ENCODE peak calls at places on chromosomes 12 and 14, in eight cellular contexts. J is osteocyte, L is kidney epithelial cell, U is GM13976, E is cardiac fibroblast, O is right atrium auricular region, V is IMR-90, Y is HCT116. N is an unnamed sample.

GRCh38 chr12:93089805-93090569 is 160.9 kb upstream of the EEA1 start:
- DNase-seq in J (no peak), V (peak; percentile 99), E (peak; percentile 92), U (no peak), L (peak; percentile 82), Y (peak; percentile 89), O (no peak), N (peak; percentile 88)

GRCh38 chr14:52948039-52948438 is 2.8 kb downstream of the FERMT2 start:
- DNase-seq in V (no peak), Y (no peak), E (peak; percentile 35), U (no peak), J (no peak), O (no peak), L (no peak), N (no peak)

GRCh38 chr12:28237423-28237822 is 47.2 kb downstream of the CCDC91 start:
- DNase-seq in V (no peak), E (peak; percentile 24), O (no peak), L (no peak), U (no peak), J (no peak), Y (no peak), N (no peak)

GRCh38 chr14:74019743-74020142 is 594 bp downstream of the BBOF1 start:
- DNase-seq in Y (no peak), L (no peak), E (peak; percentile 80), J (no peak), O (no peak), U (no peak), V (peak; percentile 60), N (peak; percentile 29)

GRCh38 chr12:132121283-132121682 is 22.8 kb downstream of the DDX51 start:
- DNase-seq in Y (no peak), O (no peak), E (no peak), L (no peak), V (no peak), U (no peak), J (no peak), N (no peak)

GRCh38 chr14:33916663-33917565 is 34.0 kb downstream of the EGLN3 start:
- DNase-seq in O (no peak), V (no peak), L (no peak), E (peak; percentile 59), U (no peak), Y (no peak), J (no peak), N (no peak)

GRCh38 chr14:37257651-37258050 is 59.9 kb downstream of the MIPOL1 start:
- DNase-seq in U (no peak), V (no peak), J (no peak), E (no peak), O (no peak), Y (no peak), L (no peak), N (no peak)

GRCh38 chr14:81137316-81137715 is 83.4 kb downstream of the GTF2A1 start:
- DNase-seq in V (peak; percentile 48), J (no peak), L (peak; percentile 84), U (no peak), E (peak; percentile 61), Y (no peak), O (no peak), N (peak; percentile 78)

GRCh38 chr12:112822056-112822455 is 30.5 kb downstream of the RPH3A start:
- DNase-seq in O (no peak), L (no peak), E (no peak), Y (no peak), U (no peak), J (peak; percentile 73), V (no peak), N (no peak)

GRCh38 chr12:121812320-121812871 is 8.6 kb downstream of the SETD1B start:
- DNase-seq in U (peak; percentile 72), L (no peak), E (peak; percentile 70), O (no peak), V (peak; percentile 64), Y (no peak), J (no peak), N (peak; percentile 59)

GRCh38 chr12:73935817-73936216 is 601.8 kb upstream of the ATXN7L3B start:
- DNase-seq in U (no peak), V (no peak), L (no peak), E (no peak), O (no peak), Y (peak; percentile 24), J (no peak), N (no peak)
- TF ChIP-seq CTCF in U (no peak), V (no peak), L (peak; percentile 45), E (no peak), O (no peak), Y (peak; percentile 37), J (peak; percentile 57), N (no peak)

GRCh38 chr12:32265920-32266319 is 133.4 kb upstream of the FGD4 start:
- DNase-seq in V (no peak), U (peak; percentile 21), J (no peak), Y (no peak), O (no peak), E (peak; percentile 13), L (no peak), N (no peak)

GRCh38 chr12:32264995-32265394 is 134.4 kb upstream of the FGD4 start:
- DNase-seq in L (no peak), O (no peak), E (peak; percentile 32), U (no peak), J (no peak), V (peak; percentile 68), Y (no peak), N (no peak)

GRCh38 chr12:32265461-32265860 is 133.9 kb upstream of the FGD4 start:
- DNase-seq in L (no peak), Y (no peak), U (no peak), O (no peak), J (no peak), V (no peak), E (no peak), N (no peak)

GRCh38 chr12:32257695-32258496 is 141.5 kb upstream of the FGD4 start:
- DNase-seq in O (no peak), L (no peak), V (no peak), Y (no peak), E (no peak), J (no peak), U (no peak), N (no peak)

GRCh38 chr12:32261638-32262037 is 137.7 kb upstream of the FGD4 start:
- DNase-seq in L (no peak), O (no peak), U (no peak), Y (no peak), E (no peak), V (no peak), J (no peak), N (no peak)
- TF ChIP-seq CTCF in L (peak; percentile 16), O (no peak), U (no peak), Y (peak; percentile 36), E (no peak), V (peak; percentile 35), J (no peak), N (no peak)

DNA sequence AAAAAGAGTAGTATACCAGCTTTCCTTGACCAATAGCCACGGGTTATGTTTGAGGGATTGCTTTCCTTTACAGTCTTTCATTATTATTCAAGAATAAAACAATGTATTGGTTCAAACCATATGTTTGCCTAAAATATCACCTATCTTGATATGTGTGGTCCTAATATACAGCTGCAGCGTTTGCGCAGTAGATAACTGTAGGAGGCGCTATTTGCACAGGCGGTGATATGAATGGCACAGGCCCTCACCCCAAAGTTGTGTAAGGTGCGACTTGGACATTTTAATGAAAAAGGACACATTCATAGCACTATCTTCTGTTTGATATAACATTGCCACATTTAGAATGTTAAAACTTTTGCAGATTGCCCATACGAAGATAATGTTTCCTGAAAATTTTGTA is 298.4 kb downstream of the TRHDE start:
- DNase-seq in E (no peak), U (no peak), L (no peak), J (no peak), V (no peak), Y (peak; percentile 3), O (no peak), N (no peak)
- TF ChIP-seq CTCF in E (no peak), U (peak; percentile 55), L (peak; percentile 23), J (peak; percentile 6), V (no peak), Y (peak; percentile 64), O (no peak), N (peak; percentile 51)

GRCh38 chr12:48936379-48936979 is 11.2 kb upstream of the FKBP11 start:
- DNase-seq in U (peak; percentile 86), E (peak; percentile 77), L (no peak), J (peak; percentile 92), O (peak; percentile 79), V (peak; percentile 79), Y (peak; percentile 36), N (peak; percentile 58)

GRCh38 chr12:48938805-48939204 is 13.5 kb upstream of the FKBP11 start:
- DNase-seq in E (no peak), J (no peak), O (no peak), L (no peak), V (no peak), Y (no peak), U (no peak), N (no peak)

GRCh38 chr12:48934312-48934706 is 9.0 kb upstream of the FKBP11 start:
- DNase-seq in L (no peak), U (no peak), Y (no peak), J (no peak), E (no peak), O (no peak), V (no peak), N (no peak)

GRCh38 chr12:48940181-48940580 is 14.9 kb upstream of the FKBP11 start:
- DNase-seq in L (no peak), O (no peak), U (no peak), E (no peak), J (no peak), Y (no peak), V (peak; percentile 26), N (no peak)

DNA sequence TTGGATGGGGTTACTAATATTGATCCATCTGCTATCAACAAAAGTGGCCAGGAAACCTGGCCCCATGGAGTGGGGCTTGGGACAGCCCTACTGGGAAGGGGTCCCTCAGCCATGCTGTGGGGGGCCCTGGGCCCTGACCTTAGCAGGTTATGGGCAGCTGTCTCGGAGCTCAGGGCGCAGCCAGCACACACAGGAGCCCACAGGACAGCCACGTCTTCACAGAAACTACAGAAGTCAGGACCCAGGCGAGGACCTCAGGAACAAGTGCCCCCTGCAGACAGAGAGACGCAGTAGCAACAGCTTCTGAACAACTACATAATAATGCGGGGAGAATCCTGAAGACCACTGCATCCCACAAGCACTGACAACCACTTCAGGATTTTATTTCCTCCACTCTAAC is 11.9 kb upstream of the FKBP11 start:
- DNase-seq in J (no peak), O (no peak), L (no peak), Y (no peak), E (no peak), V (no peak), U (no peak), N (no peak)
- TF ChIP-seq CTCF in J (no peak), O (no peak), L (peak; percentile 27), Y (peak; percentile 28), E (peak; percentile 19), V (no peak), U (no peak), N (no peak)

GRCh38 chr12:76119887-76120286 is 35.4 kb upstream of the NAP1L1 start:
- DNase-seq in V (no peak), L (no peak), J (no peak), O (no peak), E (no peak), U (no peak), Y (no peak), N (no peak)
- TF ChIP-seq CTCF in V (no peak), L (no peak), J (no peak), O (no peak), E (no peak), U (no peak), Y (no peak), N (no peak)

GRCh38 chr14:21233457-21234076 is 35.7 kb downstream of the HNRNPC start:
- DNase-seq in U (no peak), V (no peak), L (no peak), O (no peak), E (peak; percentile 34), J (no peak), Y (no peak), N (no peak)
- TF ChIP-seq CTCF in U (no peak), V (no peak), L (peak; percentile 18), O (peak; percentile 50), E (peak; percentile 54), J (peak; percentile 35), Y (peak; percentile 32), N (peak; percentile 52)

N was measured in HFFc6.